ENCODE peak calls at places on chromosomes 11 and 22, in ten cellular contexts. S is mucosa of descending colon, U is WERI-Rb-1, Q is upper lobe of right lung, D is endothelial cell, W is natural killer cell, V is RWPE1, G is heart left ventricle, M is dorsolateral prefrontal cortex, B is lower leg skin. J is an unnamed sample.

GRCh38 chr11:8985462-8985861 is 18.3 kb downstream of the NRIP3 start:
- DNase-seq in Q (no peak), V (no peak), M (no peak), G (no peak), S (no peak), U (no peak), B (no peak), W (no peak), D (no peak), J (no peak)

GRCh38 chr11:96055706-96056387 is 131.9 kb upstream of the MTMR2 start:
- DNase-seq in B (no peak), M (no peak), Q (no peak), W (no peak), U (peak), S (no peak), G (no peak), V (peak), D (no peak), J (no peak)

GRCh38 chr11:28581286-28582242 is 473.4 kb downstream of the METTL15 start:
- DNase-seq in Q (no peak), G (no peak), U (no peak), B (no peak), M (peak), W (no peak), D (no peak), V (no peak), S (no peak), J (no peak)

GRCh38 chr11:16356057-16356750 is at the start of gene SOX6:
- DNase-seq in S (no peak), W (no peak), V (no peak), B (no peak), G (no peak), M (no peak), U (no peak), D (no peak), Q (no peak), J (no peak)

GRCh38 chr11:12175694-12176241 is 65.4 kb downstream of the MICAL2 start:
- DNase-seq in G (no peak), B (peak), V (peak), S (no peak), D (no peak), Q (peak), W (no peak), M (no peak), U (no peak), J (no peak)

GRCh38 chr11:117985953-117986887 is at the start of gene IL10RA:
- DNase-seq in D (peak), W (peak), U (peak), Q (peak), G (peak), S (peak), V (peak), M (peak), B (peak), J (peak)

GRCh38 chr11:35144811-35145210 is 5.8 kb downstream of the CD44 start:
- DNase-seq in G (no peak), W (no peak), M (no peak), D (no peak), S (no peak), U (no peak), B (no peak), V (no peak), Q (no peak), J (no peak)

GRCh38 chr11:71400216-71400615 is 48.0 kb downstream of the DHCR7 start:
- DNase-seq in D (no peak), W (no peak), M (no peak), U (no peak), S (no peak), B (no peak), V (no peak), Q (no peak), G (no peak), J (no peak)

GRCh38 chr11:116813781-116814471 is 9.2 kb downstream of the APOA4 start:
- DNase-seq in M (no peak), W (no peak), B (no peak), G (no peak), D (no peak), Q (no peak), S (no peak), V (no peak), U (no peak), J (no peak)

GRCh38 chr22:30044369-30044768 is 35.9 kb upstream of the HORMAD2 start:
- DNase-seq in B (peak), G (no peak), V (peak), D (no peak), Q (no peak), M (no peak), S (no peak), U (no peak), W (no peak), J (no peak)

GRCh38 chr22:46119729-46120419 is 30.5 kb upstream of the PPARA start:
- DNase-seq in W (no peak), D (no peak), Q (no peak), G (no peak), V (no peak), M (no peak), U (no peak), S (peak), B (no peak), J (no peak)

GRCh38 chr11:19216709-19217374 is 15.1 kb upstream of the CSRP3 start:
- DNase-seq in B (no peak), Q (no peak), G (no peak), D (no peak), S (no peak), W (no peak), U (no peak), M (no peak), V (no peak), J (no peak)

GRCh38 chr11:125085301-125086081 is 22.4 kb downstream of the SLC37A2 start:
- DNase-seq in B (peak), W (no peak), V (no peak), S (no peak), U (peak), G (no peak), M (no peak), D (no peak), Q (peak), J (no peak)

GRCh38 chr11:84437129-84438123 is 1151.3 kb upstream of the CCDC90B start:
- DNase-seq in Q (peak), B (no peak), S (no peak), V (no peak), G (peak), M (peak), U (no peak), D (peak), W (no peak), J (no peak)

GRCh38 chr11:7492253-7492652 is 6.9 kb downstream of the OLFML1 start:
- DNase-seq in S (no peak), G (no peak), W (no peak), B (no peak), M (no peak), U (no peak), Q (no peak), D (no peak), V (no peak), J (no peak)

GRCh38 chr11:1826552-1827094 is 8.2 kb upstream of the SYT8 start:
- DNase-seq in V (peak), S (peak), M (no peak), U (peak), B (peak), W (no peak), Q (peak), G (peak), D (no peak), J (no peak)
- TF ChIP-seq CTCF in V (no peak), S (no peak), M (no peak), U (peak), B (no peak), W (no peak), Q (peak), G (no peak), D (no peak), J (no peak)

GRCh38 chr22:43268261-43268660 is 74.9 kb downstream of the SCUBE1 start:
- DNase-seq in S (no peak), W (no peak), B (no peak), G (no peak), D (no peak), V (no peak), U (no peak), M (no peak), Q (no peak), J (no peak)

GRCh38 chr22:43270949-43271348 is 72.2 kb downstream of the SCUBE1 start:
- DNase-seq in W (no peak), B (no peak), G (no peak), S (no peak), Q (no peak), V (no peak), U (no peak), D (no peak), M (no peak), J (no peak)

GRCh38 chr22:43269325-43270040 is 73.7 kb downstream of the SCUBE1 start:
- DNase-seq in M (no peak), S (no peak), D (no peak), G (no peak), B (no peak), W (no peak), V (no peak), Q (no peak), U (no peak), J (no peak)

GRCh38 chr22:43272301-43272700 is 70.9 kb downstream of the SCUBE1 start:
- DNase-seq in W (no peak), U (no peak), Q (no peak), M (no peak), V (no peak), S (no peak), G (no peak), D (no peak), B (no peak), J (no peak)

DNA sequence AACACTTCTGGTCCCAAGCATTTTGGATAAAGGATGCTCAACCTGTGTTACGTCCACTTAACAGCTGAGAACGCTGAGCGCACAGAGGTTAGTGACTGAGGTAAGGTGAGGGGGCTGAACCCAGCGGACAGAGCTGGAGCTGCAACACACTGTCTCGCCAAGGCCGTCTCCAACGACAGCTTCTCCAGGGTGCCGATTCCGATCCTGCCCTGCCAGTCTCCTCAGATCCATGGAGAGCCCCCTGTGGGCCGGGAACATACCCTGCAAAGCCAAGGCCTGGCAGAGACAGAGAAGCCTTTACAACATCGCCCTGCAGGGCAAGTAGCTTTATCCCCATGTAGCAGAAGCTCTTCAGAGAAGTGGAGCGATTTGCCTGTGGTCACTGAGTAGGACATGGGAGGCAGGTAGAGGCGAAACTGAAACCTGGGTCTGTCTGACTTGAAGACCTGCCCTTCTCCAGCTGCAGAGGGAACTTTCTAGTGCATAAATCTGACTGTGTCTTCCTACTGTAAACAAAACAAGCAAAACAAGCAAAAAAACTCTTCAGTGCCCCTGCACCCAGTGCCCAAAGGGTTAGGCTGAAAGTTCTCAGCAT is 72.8 kb downstream of the SCUBE1 start:
- DNase-seq in B (no peak), M (no peak), U (peak), S (no peak), W (no peak), V (no peak), Q (no peak), G (no peak), D (peak), J (no peak)
- TF ChIP-seq CTCF in B (no peak), M (no peak), U (peak), S (no peak), W (no peak), V (no peak), Q (no peak), G (no peak), D (peak), J (no peak)

GRCh38 chr22:37330200-37331033 is 48.1 kb downstream of the CYTH4 start:
- DNase-seq in U (peak), V (peak), Q (peak), D (peak), M (peak), G (no peak), W (no peak), B (no peak), S (no peak), J (no peak)
- TF ChIP-seq CTCF in U (peak), V (no peak), Q (no peak), D (no peak), M (no peak), G (no peak), W (no peak), B (no peak), S (no peak), J (no peak)

GRCh38 chr11:86606849-86607481 is 65.5 kb downstream of the ME3 start:
- DNase-seq in S (no peak), Q (no peak), G (no peak), M (no peak), U (no peak), D (no peak), B (no peak), V (no peak), W (no peak), J (no peak)
- TF ChIP-seq CTCF in S (no peak), Q (no peak), G (no peak), M (no peak), U (no peak), D (no peak), B (no peak), V (no peak), W (no peak), J (no peak)

DNA sequence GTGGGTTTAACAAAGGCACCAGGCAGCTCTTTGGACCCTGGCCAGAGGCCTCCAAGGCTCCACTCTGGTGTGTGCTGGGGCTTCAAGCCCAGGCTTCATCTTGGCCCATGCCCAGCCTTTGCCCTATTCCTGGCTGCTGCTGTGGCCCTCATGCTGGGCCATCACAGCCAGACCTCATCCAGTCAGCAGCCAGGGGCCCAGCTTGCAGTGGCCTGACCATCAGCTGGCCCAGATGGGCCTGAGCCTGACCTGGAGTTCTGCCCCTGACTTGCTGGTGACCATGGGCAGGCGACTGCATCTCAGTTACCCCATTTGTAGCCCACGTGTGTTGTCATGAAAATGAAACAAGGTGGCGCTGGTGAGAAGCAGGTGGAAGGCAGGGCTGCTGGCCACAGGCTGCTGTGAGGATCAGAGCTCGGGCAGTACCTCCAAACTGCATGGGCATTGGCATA is 76.1 kb downstream of the MED15 start:
- DNase-seq in B (no peak), M (peak), G (peak), W (no peak), S (no peak), D (no peak), Q (no peak), U (peak), V (no peak), J (no peak)
- TF ChIP-seq CTCF in B (no peak), M (no peak), G (no peak), W (no peak), S (no peak), D (no peak), Q (no peak), U (peak), V (no peak), J (no peak)

DNA sequence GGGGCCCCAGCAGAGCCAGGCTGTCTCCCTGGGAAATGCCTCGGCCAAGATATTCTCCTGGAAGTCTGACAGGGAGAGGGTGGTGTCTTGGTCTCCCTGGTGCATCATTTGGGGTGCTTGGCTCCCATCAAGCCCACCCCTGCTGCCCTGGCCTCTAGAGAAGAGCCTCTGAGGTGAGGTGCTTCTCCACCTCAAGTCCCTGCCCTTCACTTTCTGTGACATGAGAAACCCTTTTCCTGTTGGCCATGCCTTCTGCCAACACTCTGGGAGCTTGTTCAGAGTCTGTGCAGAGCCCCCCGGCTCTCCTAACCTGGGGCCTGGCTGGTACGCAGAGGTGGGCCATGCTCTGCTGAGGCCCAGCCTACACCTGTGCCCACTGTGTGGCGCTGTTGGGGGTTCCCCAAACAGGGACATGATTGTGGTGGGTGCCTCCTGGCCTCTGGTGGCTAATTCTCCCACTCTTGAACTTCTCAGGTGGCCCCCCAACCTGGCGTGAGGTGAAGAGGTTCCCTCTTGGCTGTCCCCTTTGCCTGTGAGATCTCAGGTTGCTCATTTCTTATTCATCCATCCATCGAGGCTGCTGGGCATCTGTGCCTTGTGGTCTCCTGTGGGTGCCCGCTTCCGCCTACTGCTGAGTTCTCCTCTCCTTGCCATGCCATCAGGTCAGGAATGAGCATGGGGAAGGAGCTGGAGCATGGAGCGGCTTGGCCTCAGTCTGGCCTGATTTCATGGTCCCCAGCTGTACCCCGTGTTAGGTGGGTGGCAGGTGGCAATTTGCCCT is 19.2 kb upstream of the DGCR8 start:
- DNase-seq in M (no peak), B (no peak), S (no peak), V (no peak), W (no peak), D (no peak), Q (no peak), G (no peak), U (no peak), J (no peak)
- TF ChIP-seq CTCF in M (no peak), B (no peak), S (no peak), V (no peak), W (no peak), D (no peak), Q (peak), G (no peak), U (peak), J (no peak)

GRCh38 chr11:119016216-119017009 is 1.7 kb downstream of the RPS25 start:
- DNase-seq in G (no peak), M (no peak), V (no peak), B (no peak), W (no peak), U (no peak), D (no peak), Q (no peak), S (no peak), J (no peak)

GRCh38 chr11:119018074-119018938 is at the start of the genes RPS25 and TRAPPC4:
- DNase-seq in U (peak), M (peak), W (peak), S (peak), G (peak), B (peak), V (peak), D (peak), Q (peak), J (peak)

GRCh38 chr11:119014209-119014924 is 3.8 kb downstream of the RPS25 start:
- DNase-seq in W (no peak), S (no peak), D (no peak), Q (no peak), M (no peak), V (no peak), B (no peak), U (no peak), G (no peak), J (no peak)

GRCh38 chr11:119012629-119013170 is 5.4 kb downstream of the RPS25 start:
- DNase-seq in M (no peak), B (no peak), D (no peak), G (no peak), S (no peak), Q (no peak), W (no peak), V (no peak), U (no peak), J (no peak)

GRCh38 chr11:119015054-119015611 is 3.0 kb downstream of the RPS25 start:
- DNase-seq in V (no peak), W (no peak), G (no peak), B (no peak), U (no peak), D (no peak), Q (no peak), S (no peak), M (no peak), J (no peak)
- TF ChIP-seq CTCF in V (no peak), W (no peak), G (peak), B (no peak), U (peak), D (no peak), Q (no peak), S (no peak), M (no peak), J (no peak)

GRCh38 chr11:69213964-69214363 is 58.2 kb downstream of the SMIM38 start:
- DNase-seq in Q (no peak), G (no peak), B (peak), V (no peak), M (no peak), D (no peak), W (no peak), U (no peak), S (no peak), J (peak)

GRCh38 chr11:69213315-69213714 is 57.6 kb downstream of the SMIM38 start:
- DNase-seq in S (no peak), M (no peak), V (no peak), D (no peak), B (peak), Q (no peak), W (no peak), G (no peak), U (no peak), J (peak)

GRCh38 chr11:69211540-69212120 is 55.9 kb downstream of the SMIM38 start:
- DNase-seq in S (no peak), W (no peak), V (no peak), U (no peak), M (no peak), B (peak), G (no peak), D (no peak), Q (no peak), J (no peak)

GRCh38 chr11:69210660-69211035 is 54.9 kb downstream of the SMIM38 start:
- DNase-seq in B (peak), S (no peak), W (no peak), V (no peak), U (no peak), D (no peak), G (no peak), M (no peak), Q (no peak), J (no peak)

GRCh38 chr11:69212121-69213110 is 56.7 kb downstream of the SMIM38 start:
- DNase-seq in Q (peak), M (no peak), W (no peak), D (no peak), V (no peak), G (no peak), U (no peak), B (peak), S (no peak), J (peak)
- TF ChIP-seq CTCF in Q (no peak), M (peak), W (no peak), D (no peak), V (no peak), G (peak), U (no peak), B (no peak), S (no peak), J (no peak)

GRCh38 chr11:67095214-67095507 is 23.9 kb upstream of the KDM2A start:
- DNase-seq in U (no peak), M (no peak), G (no peak), D (no peak), W (no peak), V (no peak), B (no peak), S (no peak), Q (no peak), J (no peak)
- TF ChIP-seq CTCF in U (no peak), M (no peak), G (no peak), D (no peak), W (no peak), V (no peak), B (no peak), S (peak), Q (no peak), J (no peak)

DNA sequence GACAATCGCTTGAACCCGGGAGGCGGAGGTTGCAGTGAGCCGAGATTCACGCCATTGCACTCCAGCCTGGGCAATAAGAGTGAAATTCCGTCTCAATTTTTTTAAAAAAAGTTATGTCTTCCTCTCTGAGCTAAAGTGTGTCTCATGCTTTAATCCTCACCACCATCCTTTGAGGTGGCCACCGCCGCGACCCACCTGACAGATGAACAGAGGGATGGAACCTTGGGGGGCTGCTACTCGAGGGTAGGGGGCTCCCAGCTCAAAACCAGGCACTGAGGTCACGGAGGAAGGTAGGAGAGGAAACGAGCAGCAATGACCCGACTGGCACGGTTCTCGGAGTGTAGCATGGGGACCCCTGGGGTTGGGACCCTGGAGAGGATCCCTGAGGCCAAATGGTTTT is 10.7 kb upstream of the POLDIP3 start:
- DNase-seq in W (no peak), Q (no peak), V (no peak), S (no peak), D (no peak), B (no peak), U (no peak), G (no peak), M (no peak), J (no peak)
- TF ChIP-seq CTCF in W (no peak), Q (no peak), V (no peak), S (no peak), D (no peak), B (no peak), U (no peak), G (no peak), M (no peak), J (no peak)

J was measured in activated B cell treated with CpG ODN at 0.5 μM for 24 hours.